ENCODE peak calls at places on chromosomes 11 and 22, in seven cellular contexts. I, Z, O, T, A, P and B are unnamed samples.

GRCh38 chr11:86931965-86932332 is 23.2 kb downstream of the FZD4 start:
- DNase-seq in I (no peak), Z (peak; percentile 32), O (peak; percentile 13), T (no peak), A (no peak), P (peak; percentile 91), B (no peak)

GRCh38 chr11:128472128-128473110 is 114.9 kb downstream of the ETS1 start:
- DNase-seq in I (no peak), Z (no peak), O (no peak), T (no peak), A (no peak), P (peak; percentile 73), B (no peak)

GRCh38 chr11:71372693-71373657 is 75.2 kb downstream of the DHCR7 start:
- DNase-seq in I (no peak), Z (peak; percentile 90), O (no peak), T (peak; percentile 13), A (no peak), P (peak; percentile 15), B (no peak)

GRCh38 chr11:73392108-73393010 is 16.2 kb downstream of the RELT start:
- DNase-seq in I (no peak), Z (no peak), O (no peak), T (no peak), A (no peak), P (no peak), B (no peak)

GRCh38 chr11:13674799-13675509 is 6.5 kb downstream of the FAR1 start:
- DNase-seq in I (no peak), Z (peak; percentile 10), O (no peak), T (no peak), A (no peak), P (no peak), B (peak; percentile 47)

GRCh38 chr11:61718046-61718531 is 34.3 kb upstream of the MYRF start:
- DNase-seq in I (no peak), Z (no peak), O (no peak), T (no peak), A (no peak), P (no peak), B (no peak)

GRCh38 chr22:41660416-41660815 is 28.3 kb downstream of the SNU13 start:
- DNase-seq in I (no peak), Z (no peak), O (no peak), T (no peak), A (no peak), P (peak; percentile 28), B (no peak)

GRCh38 chr22:46941958-46942815 is 179.7 kb downstream of the TBC1D22A start:
- DNase-seq in I (no peak), Z (peak; percentile 49), O (no peak), T (no peak), A (no peak), P (no peak), B (no peak)

GRCh38 chr11:69250503-69251393 is 43.2 kb upstream of the MYEOV start:
- DNase-seq in I (no peak), Z (no peak), O (no peak), T (no peak), A (no peak), P (no peak), B (no peak)

GRCh38 chr22:23065495-23066122 is 4.7 kb upstream of the GNAZ start:
- DNase-seq in I (no peak), Z (no peak), O (no peak), T (no peak), A (peak; percentile 48), P (no peak), B (no peak)

GRCh38 chr22:38724926-38725571 is 19.3 kb downstream of the GTPBP1 start:
- DNase-seq in I (no peak), Z (peak; percentile 47), O (no peak), T (no peak), A (no peak), P (peak; percentile 44), B (no peak)

GRCh38 chr11:75663808-75664207 is 5.0 kb downstream of the MAP6 start:
- DNase-seq in I (no peak), Z (no peak), O (no peak), T (no peak), A (no peak), P (no peak), B (no peak)

GRCh38 chr11:126090452-126090851 is 27.8 kb upstream of the CDON start:
- DNase-seq in I (no peak), Z (peak; percentile 2), O (no peak), T (no peak), A (no peak), P (no peak), B (no peak)

GRCh38 chr11:132024587-132025295 is 654.3 kb downstream of the NTM start:
- DNase-seq in I (no peak), Z (peak; percentile 68), O (no peak), T (peak; percentile 50), A (no peak), P (peak; percentile 88), B (no peak)

GRCh38 chr11:65713212-65713969 is 1.3 kb downstream of the KAT5 start:
- DNase-seq in I (no peak), Z (no peak), O (no peak), T (no peak), A (no peak), P (no peak), B (no peak)

GRCh38 chr22:46381142-46381541 is 45.6 kb downstream of the TRMU start:
- DNase-seq in I (no peak), Z (peak; percentile 40), O (no peak), T (no peak), A (no peak), P (peak; percentile 54), B (no peak)